ENCODE peak calls at places on chromosomes 7 and 10, in six cellular contexts. Z, Y, L, N, G and Q are unnamed samples.

GRCh38 chr10:80167471-80167870 is 34.9 kb downstream of the PLAC9 start:
- DNase-seq in G (no peak), L (no peak), N (no peak), Y (no peak), Z (no peak), Q (no peak)

GRCh38 chr7:74993121-74993520 is 28.6 kb downstream of the CASTOR2 start:
- DNase-seq in N (no peak), Y (no peak), L (no peak), G (no peak), Z (no peak), Q (no peak)

GRCh38 chr7:134329614-134330316 is 13.0 kb upstream of the SLC35B4 start:
- DNase-seq in G (no peak), Z (no peak), N (no peak), L (no peak), Y (no peak), Q (no peak)

GRCh38 chr10:91681361-91682276 is 48.7 kb upstream of the PPP1R3C start:
- DNase-seq in G (no peak), Y (no peak), N (peak), Z (no peak), L (no peak), Q (peak)

GRCh38 chr7:130982160-130982638 is 248.2 kb upstream of the KLF14 start:
- DNase-seq in Y (no peak), Z (peak), L (peak), N (no peak), G (no peak), Q (peak)

GRCh38 chr10:128035557-128035973 is 90.7 kb downstream of the MKI67 start:
- DNase-seq in Y (peak), G (peak), L (peak), Z (peak), N (no peak), Q (no peak)

GRCh38 chr7:28133872-28134271 is 46.7 kb downstream of the JAZF1 start:
- DNase-seq in G (no peak), Z (no peak), Y (no peak), L (no peak), N (no peak), Q (no peak)

GRCh38 chr7:123580406-123581161 is 21.0 kb upstream of the ASB15 start:
- DNase-seq in Z (no peak), L (peak), Y (peak), N (no peak), G (no peak), Q (peak)

GRCh38 chr10:133520193-133520738 is 6.9 kb upstream of the CYP2E1 start:
- DNase-seq in Y (peak), Z (peak), L (peak), G (peak), N (peak), Q (peak)

GRCh38 chr7:150335101-150335773 is 6.2 kb downstream of the RARRES2 start:
- DNase-seq in N (no peak), Z (no peak), Y (no peak), G (no peak), L (peak), Q (no peak)

GRCh38 chr10:123408660-123409059 is 254.5 kb downstream of the BUB3 start:
- DNase-seq in N (no peak), L (no peak), Y (no peak), Z (no peak), G (no peak), Q (peak)

GRCh38 chr10:124142296-124142853 is 49.0 kb upstream of the CHST15 start:
- DNase-seq in N (no peak), Z (no peak), G (no peak), Y (no peak), L (no peak), Q (no peak)

GRCh38 chr10:133260895-133261725 is 15.6 kb downstream of the ADAM8 start:
- DNase-seq in Z (peak), Y (no peak), N (no peak), L (peak), G (peak), Q (peak)

GRCh38 chr7:122885583-122886356 is 490 bp downstream of the CADPS2 start:
- DNase-seq in N (no peak), G (no peak), Z (peak), L (peak), Y (peak), Q (peak)

DNA sequence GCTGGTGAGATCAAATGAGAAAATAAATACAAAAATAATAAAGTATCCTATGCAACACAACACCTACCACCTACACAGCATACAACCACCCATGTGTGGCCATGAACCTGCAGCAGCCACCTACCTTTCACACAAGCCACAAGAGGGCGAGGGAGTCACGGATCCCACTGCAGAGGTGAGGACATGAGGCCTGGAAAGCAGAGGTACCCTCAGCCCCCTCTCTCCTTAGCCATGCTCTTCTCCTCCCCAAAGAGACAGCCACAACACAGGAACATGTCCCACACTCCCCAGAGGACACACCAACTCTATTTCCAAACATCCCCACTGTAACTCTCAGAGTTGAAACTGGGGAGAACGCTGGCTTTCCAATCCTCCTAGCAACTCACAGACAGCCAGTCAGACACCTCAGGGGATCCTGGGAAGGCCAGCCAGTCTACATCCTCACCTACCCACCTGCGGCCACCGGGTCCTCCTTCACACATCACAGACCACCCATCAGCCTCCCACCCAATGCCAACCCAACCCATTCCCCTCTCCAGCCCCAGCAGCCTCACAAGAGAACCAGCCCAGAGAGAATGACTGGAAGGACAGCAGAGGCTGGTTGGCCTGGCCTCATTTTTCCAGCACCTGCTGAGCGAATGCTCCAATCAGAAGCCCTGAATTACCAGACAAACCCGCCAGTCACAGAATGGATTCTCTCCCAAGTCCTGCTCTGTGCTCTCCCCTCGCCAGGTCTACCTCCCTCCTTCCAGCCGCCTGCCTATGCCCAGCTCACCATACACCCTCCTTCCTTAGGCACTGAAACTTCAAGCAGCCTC is 18.4 kb downstream of the DLG5 start:
- DNase-seq in L (peak), Y (no peak), Z (no peak), N (no peak), G (no peak), Q (no peak)
- H3K27ac ChIP-seq in L (peak), Y (no peak), Z (peak), N (no peak), G (no peak), Q (peak)

GRCh38 chr10:96560970-96561887 is 25.6 kb downstream of the TM9SF3 start:
- DNase-seq in G (no peak), Z (no peak), L (no peak), Y (no peak), N (no peak), Q (no peak)
- H3K27ac ChIP-seq in G (no peak), Z (no peak), L (no peak), Y (no peak), N (no peak), Q (no peak)

DNA sequence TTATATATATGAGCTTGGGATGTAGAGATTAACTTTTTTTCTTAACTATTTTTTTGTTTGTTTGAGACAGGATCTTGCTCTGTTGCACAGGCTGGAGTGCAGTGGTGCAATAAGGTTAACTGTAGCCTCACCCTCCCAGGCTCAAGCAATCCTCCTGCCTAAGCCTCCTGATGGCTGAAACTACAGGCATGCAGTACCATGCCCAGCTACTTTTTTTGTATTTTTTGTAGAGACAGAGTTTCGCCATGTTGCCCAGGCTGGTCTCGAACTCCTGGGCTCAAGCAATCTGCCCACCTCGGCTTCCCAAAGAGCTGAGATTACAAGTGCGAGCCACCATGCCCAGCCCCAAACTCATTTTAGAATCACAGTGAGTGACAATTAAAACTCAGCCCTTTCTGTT is 105.2 kb downstream of the CUBN start:
- DNase-seq in Y (no peak), N (no peak), G (no peak), L (no peak), Z (no peak), Q (no peak)
- H3K27ac ChIP-seq in Y (peak), N (no peak), G (peak), L (no peak), Z (no peak), Q (peak)

GRCh38 chr7:146956323-146956722 is 839.7 kb downstream of the CNTNAP2 start:
- DNase-seq in N (no peak), L (no peak), G (no peak), Z (no peak), Y (no peak), Q (no peak)
- H3K27ac ChIP-seq in N (no peak), L (no peak), G (no peak), Z (no peak), Y (no peak), Q (no peak)

GRCh38 chr7:37212051-37212450 is 236.6 kb downstream of the ELMO1 start:
- DNase-seq in L (no peak), G (no peak), Z (no peak), N (no peak), Y (no peak), Q (no peak)
- H3K27ac ChIP-seq in L (no peak), G (no peak), Z (no peak), N (peak), Y (no peak), Q (no peak)

DNA sequence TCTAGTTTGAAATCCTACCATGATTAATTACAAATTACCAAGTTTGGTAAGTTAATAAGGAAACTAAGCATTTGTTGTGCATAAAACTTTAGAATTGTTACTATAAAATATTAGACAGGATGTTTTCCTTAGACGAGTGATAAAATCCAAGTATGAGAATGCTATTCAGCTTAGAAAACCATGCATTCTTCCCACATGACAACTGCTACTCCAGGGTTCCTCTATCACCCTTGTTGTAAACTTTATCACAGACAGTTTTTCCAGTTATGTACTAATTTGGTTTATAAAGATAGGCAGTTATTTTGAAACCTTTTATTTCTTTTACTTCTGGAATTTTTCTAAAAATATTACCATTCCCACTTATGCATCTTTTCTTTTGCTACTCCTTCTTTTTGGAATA is 52.0 kb downstream of the SIRT1 start:
- DNase-seq in Z (no peak), N (no peak), G (no peak), Y (peak), L (no peak), Q (no peak)
- H3K27ac ChIP-seq in Z (no peak), N (no peak), G (no peak), Y (no peak), L (no peak), Q (no peak)

GRCh38 chr7:103079836-103080235 is 4.9 kb downstream of the ARMC10 start:
- DNase-seq in Y (no peak), N (no peak), L (no peak), Z (no peak), G (no peak), Q (no peak)
- H3K27ac ChIP-seq in Y (no peak), N (no peak), L (no peak), Z (no peak), G (no peak), Q (no peak)

DNA sequence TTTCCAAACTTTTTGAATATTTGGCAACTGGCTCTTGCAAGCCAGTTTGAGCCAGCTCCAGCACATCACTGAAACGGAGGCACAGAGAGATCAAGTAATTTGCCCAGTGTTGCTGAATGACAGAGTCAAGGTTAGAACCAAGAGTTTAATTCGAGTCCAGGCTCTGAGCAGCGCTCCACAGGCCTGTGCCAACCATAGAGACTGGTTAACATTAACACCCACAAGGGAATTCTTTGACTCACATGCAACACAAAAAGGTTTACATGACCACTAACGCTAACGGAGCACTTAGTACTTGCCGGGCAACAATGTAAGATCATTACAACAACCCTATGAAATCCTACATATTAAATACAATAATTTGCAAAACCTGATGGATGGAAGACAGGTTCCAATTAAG is 1.5 kb downstream of the RGS10 start:
- DNase-seq in Y (no peak), G (no peak), Z (no peak), L (no peak), N (no peak), Q (no peak)
- H3K27ac ChIP-seq in Y (no peak), G (peak), Z (no peak), L (no peak), N (no peak), Q (no peak)